ENCODE peak calls at places on chromosomes 1 and 21, in seven cellular contexts. G is HFF-Myc, C is osteocyte, J is HCT116, T is GM20000, M is lower leg skin, A is right atrium auricular region. V is an unnamed sample.

GRCh38 chr1:26579662-26580061 is 50.1 kb downstream of the RPS6KA1 start:
- DNase-seq in G (no peak), C (no peak), J (no peak), T (no peak), M (no peak), A (no peak), V (no peak)

GRCh38 chr1:2986549-2987305 is 34.5 kb upstream of the ACTRT2 start:
- DNase-seq in G (no peak), C (no peak), J (no peak), T (no peak), M (no peak), A (no peak), V (no peak)

GRCh38 chr1:97632075-97632474 is 288.8 kb downstream of the DPYD start:
- DNase-seq in G (peak), C (no peak), J (no peak), T (no peak), M (no peak), A (no peak), V (peak)

GRCh38 chr1:155218854-155219591 is 10.5 kb downstream of the MTX1 start:
- DNase-seq in G (no peak), C (no peak), J (peak), T (no peak), M (peak), A (no peak), V (no peak)

GRCh38 chr1:113124366-113124765 is 51.4 kb downstream of the LRIG2 start:
- DNase-seq in G (no peak), C (no peak), J (no peak), T (no peak), M (no peak), A (no peak), V (no peak)

GRCh38 chr1:78483903-78484302 is 6.9 kb upstream of the PTGFR start:
- DNase-seq in G (peak), C (no peak), J (no peak), T (no peak), M (no peak), A (no peak), V (no peak)

GRCh38 chr21:18549214-18549905 is 145.8 kb upstream of the TMPRSS15 start:
- DNase-seq in G (no peak), C (no peak), J (no peak), T (no peak), M (no peak), A (no peak), V (no peak)

GRCh38 chr1:37323486-37324377 is 150.6 kb upstream of the ZC3H12A start:
- DNase-seq in G (no peak), C (no peak), J (no peak), T (peak), M (no peak), A (no peak), V (no peak)

GRCh38 chr1:19411612-19412011 is 73.7 kb downstream of the CAPZB start:
- DNase-seq in G (no peak), C (no peak), J (no peak), T (peak), M (no peak), A (no peak), V (no peak)

GRCh38 chr1:160217466-160218165 is 12.4 kb downstream of the PEA15 start:
- DNase-seq in G (no peak), C (peak), J (no peak), T (no peak), M (no peak), A (no peak), V (no peak)

GRCh38 chr1:186915555-186915954 is 86.8 kb downstream of the PLA2G4A start:
- DNase-seq in G (no peak), C (no peak), J (no peak), T (no peak), M (no peak), A (no peak), V (no peak)

GRCh38 chr21:45932922-45933502 is 48.6 kb upstream of the COL6A1 start:
- DNase-seq in G (no peak), C (no peak), J (no peak), T (no peak), M (no peak), A (no peak), V (no peak)

GRCh38 chr21:33541105-33541711 is 709 bp downstream of the GART start:
- DNase-seq in G (no peak), C (no peak), J (no peak), T (peak), M (no peak), A (no peak), V (no peak)

GRCh38 chr1:219405531-219406331 is 207.2 kb downstream of the ZC3H11B start:
- DNase-seq in G (no peak), C (no peak), J (no peak), T (no peak), M (no peak), A (no peak), V (no peak)

GRCh38 chr1:38106726-38107125 is 60.1 kb upstream of the POU3F1 start:
- DNase-seq in G (no peak), C (no peak), J (no peak), T (no peak), M (no peak), A (no peak), V (no peak)

GRCh38 chr21:45852886-45853400 is 128.6 kb upstream of the COL6A1 start:
- DNase-seq in G (no peak), C (no peak), J (no peak), T (no peak), M (no peak), A (no peak), V (no peak)

GRCh38 chr21:38820471-38821239 is 14.9 kb downstream of the ETS2 start:
- DNase-seq in G (no peak), C (no peak), J (no peak), T (no peak), M (no peak), A (no peak), V (no peak)

GRCh38 chr1:47434051-47434842 is 3.6 kb upstream of the FOXD2 start:
- DNase-seq in G (no peak), C (no peak), J (no peak), T (peak), M (no peak), A (peak), V (peak)

GRCh38 chr1:209927466-209927865 is 10.6 kb upstream of the SYT14 start:
- DNase-seq in G (no peak), C (no peak), J (no peak), T (no peak), M (no peak), A (no peak), V (no peak)

GRCh38 chr1:105337427-105337826 is 1587.7 kb downstream of the AMY1C start:
- DNase-seq in G (no peak), C (no peak), J (no peak), T (no peak), M (no peak), A (no peak), V (no peak)

GRCh38 chr1:192099328-192099727 is 58.9 kb upstream of the RGS18 start:
- DNase-seq in G (no peak), C (no peak), J (no peak), T (no peak), M (no peak), A (no peak), V (no peak)

GRCh38 chr1:39727221-39727931 is 11.3 kb upstream of the PPIE start:
- DNase-seq in G (no peak), C (no peak), J (no peak), T (peak), M (no peak), A (no peak), V (no peak)

GRCh38 chr1:3237994-3238704 is 169.1 kb downstream of the PRDM16 start:
- DNase-seq in G (no peak), C (no peak), J (no peak), T (no peak), M (no peak), A (no peak), V (no peak)

GRCh38 chr1:168442931-168443330 is 100.9 kb downstream of the XCL2 start:
- DNase-seq in G (no peak), C (no peak), J (no peak), T (no peak), M (no peak), A (no peak), V (no peak)

GRCh38 chr1:154960446-154961136 is 991 bp downstream of the PYGO2 start:
- DNase-seq in G (no peak), C (no peak), J (no peak), T (peak), M (no peak), A (no peak), V (no peak)

GRCh38 chr1:51433269-51433971 is 85.6 kb downstream of the EPS15 start:
- DNase-seq in G (peak), C (no peak), J (no peak), T (no peak), M (peak), A (no peak), V (no peak)

GRCh38 chr1:169690489-169690888 is 20.9 kb downstream of the SELL start:
- DNase-seq in G (no peak), C (no peak), J (no peak), T (no peak), M (no peak), A (no peak), V (no peak)

GRCh38 chr1:206690516-206690915 is 5.8 kb downstream of the MAPKAPK2 start:
- DNase-seq in G (no peak), C (no peak), J (no peak), T (no peak), M (no peak), A (no peak), V (no peak)

GRCh38 chr1:53615101-53615500 is 123.9 kb downstream of the GLIS1 start:
- DNase-seq in G (no peak), C (peak), J (no peak), T (no peak), M (no peak), A (no peak), V (no peak)

GRCh38 chr21:15894596-15894995 is 164.8 kb downstream of the USP25 start:
- DNase-seq in G (no peak), C (no peak), J (no peak), T (no peak), M (no peak), A (no peak), V (no peak)

GRCh38 chr1:76352741-76353435 is 278.3 kb downstream of the ST6GALNAC3 start:
- DNase-seq in G (no peak), C (no peak), J (no peak), T (no peak), M (no peak), A (no peak), V (no peak)

GRCh38 chr1:25756210-25756609 is 43.8 kb upstream of the SELENON start:
- DNase-seq in G (no peak), C (no peak), J (no peak), T (no peak), M (no peak), A (no peak), V (no peak)

GRCh38 chr1:154726903-154727302 is 118.9 kb upstream of the ADAR start:
- DNase-seq in G (no peak), C (no peak), J (no peak), T (no peak), M (no peak), A (no peak), V (no peak)

GRCh38 chr1:9826616-9827015 is 2.9 kb upstream of the CLSTN1 start:
- DNase-seq in G (no peak), C (no peak), J (no peak), T (no peak), M (no peak), A (no peak), V (no peak)

DNA sequence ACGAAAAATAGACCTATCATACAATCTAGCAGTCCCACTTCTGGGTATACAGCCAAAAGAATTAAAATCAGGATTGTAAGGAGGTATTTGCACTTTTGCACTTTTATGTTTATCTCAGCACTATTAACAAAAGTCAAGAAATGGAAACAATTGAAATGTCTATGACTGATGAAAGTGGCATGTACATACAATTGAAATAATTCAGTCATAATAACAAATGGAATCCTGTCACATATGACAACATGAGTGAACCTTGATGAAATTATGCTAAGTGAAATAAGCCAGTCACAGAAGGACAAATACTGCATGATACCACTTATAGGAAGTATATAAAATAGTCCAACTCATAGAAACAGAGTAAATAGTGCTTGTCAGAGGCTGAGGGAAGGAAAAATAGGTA is 3.3 kb upstream of the SPTA1 start:
- DNase-seq in G (no peak), C (no peak), J (no peak), T (no peak), M (no peak), A (no peak), V (no peak)
- TF ChIP-seq CTCF in G (no peak), C (no peak), J (no peak), T (no peak), M (no peak), A (no peak), V (no peak)

DNA sequence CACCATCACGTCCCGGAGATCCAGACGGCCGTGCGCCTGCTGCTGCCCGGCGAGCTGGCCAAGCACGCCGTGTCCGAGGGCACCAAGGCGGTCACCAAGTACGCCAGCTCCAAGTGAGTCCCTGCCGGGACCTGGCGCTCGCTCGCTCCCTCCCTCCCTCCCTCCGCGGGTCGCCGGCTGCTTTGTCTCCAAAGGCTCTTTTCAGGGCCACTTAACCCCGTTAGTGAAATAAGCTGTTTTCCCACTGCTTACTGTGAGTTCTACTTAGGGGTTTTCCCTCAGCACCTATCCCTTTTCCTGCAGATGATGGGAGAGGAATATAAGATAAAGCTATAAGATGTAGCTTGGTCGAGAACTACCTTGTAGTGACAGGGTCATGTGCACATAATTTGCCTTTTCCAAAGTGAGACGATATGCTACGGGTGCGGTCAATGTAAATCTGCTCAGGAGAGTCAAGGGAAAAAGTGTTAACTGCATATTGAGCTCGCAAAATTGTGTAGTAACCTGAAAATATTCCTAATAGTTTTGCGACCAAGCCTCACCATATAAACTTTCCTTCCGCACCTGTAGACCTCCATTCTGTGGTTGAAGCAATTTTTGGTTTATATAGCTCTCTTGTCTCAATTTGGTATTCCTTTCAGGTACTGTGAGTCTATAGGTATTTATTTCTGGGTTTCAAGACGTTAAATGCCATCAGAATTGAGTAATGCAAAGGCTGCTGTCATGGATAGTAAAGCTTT is 55.9 kb upstream of the BOLA1 start:
- DNase-seq in G (no peak), C (no peak), J (no peak), T (no peak), M (peak), A (no peak), V (no peak)
- TF ChIP-seq CTCF in G (no peak), C (no peak), J (no peak), T (no peak), M (no peak), A (no peak), V (no peak)

GRCh38 chr1:164472841-164473240 is 86.1 kb upstream of the PBX1 start:
- DNase-seq in G (no peak), C (no peak), J (no peak), T (no peak), M (no peak), A (no peak), V (no peak)
- TF ChIP-seq CTCF in G (no peak), C (no peak), J (no peak), T (no peak), M (no peak), A (no peak), V (no peak)

GRCh38 chr1:234621657-234622335 is 11.8 kb upstream of the IRF2BP2 start:
- DNase-seq in G (no peak), C (peak), J (no peak), T (no peak), M (no peak), A (no peak), V (peak)
- TF ChIP-seq CTCF in G (no peak), C (no peak), J (no peak), T (no peak), M (no peak), A (no peak), V (no peak)

DNA sequence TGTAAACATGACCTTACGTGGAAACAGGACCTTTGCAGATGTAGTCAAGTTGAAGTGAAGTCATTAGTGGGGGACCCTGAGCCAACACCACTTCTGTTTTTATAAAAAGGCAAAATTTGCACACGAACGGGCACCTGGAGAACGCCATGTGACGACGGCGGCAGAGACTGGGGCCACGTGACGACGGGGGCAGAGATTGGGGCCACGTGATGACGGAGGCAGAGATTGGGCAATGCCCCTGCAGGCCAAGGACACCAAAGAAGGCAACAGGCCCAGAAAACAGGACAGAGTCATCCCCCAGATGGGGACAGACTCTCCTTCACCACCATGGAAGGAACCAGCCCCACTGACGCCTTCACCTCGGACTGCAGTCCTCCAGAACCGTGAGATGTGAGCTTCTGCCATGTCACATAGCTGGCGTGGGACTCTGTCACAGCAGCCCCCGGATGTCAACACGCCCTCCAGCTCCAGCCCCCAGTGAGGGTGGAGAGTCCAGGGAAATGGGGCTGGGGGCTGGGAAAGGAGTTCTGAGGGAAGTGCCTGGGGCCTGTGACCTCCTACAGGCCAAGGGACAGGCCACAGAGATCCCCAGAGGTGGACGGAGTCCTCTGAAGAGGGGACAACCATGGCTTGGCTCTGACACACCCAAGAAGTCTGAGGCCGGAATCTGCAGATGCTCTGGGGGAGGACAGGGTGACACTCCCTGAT is 4.0 kb downstream of the KRTAP12-4 start:
- DNase-seq in G (no peak), C (peak), J (no peak), T (no peak), M (peak), A (no peak), V (peak)
- TF ChIP-seq CTCF in G (no peak), C (no peak), J (no peak), T (no peak), M (no peak), A (no peak), V (no peak)

DNA sequence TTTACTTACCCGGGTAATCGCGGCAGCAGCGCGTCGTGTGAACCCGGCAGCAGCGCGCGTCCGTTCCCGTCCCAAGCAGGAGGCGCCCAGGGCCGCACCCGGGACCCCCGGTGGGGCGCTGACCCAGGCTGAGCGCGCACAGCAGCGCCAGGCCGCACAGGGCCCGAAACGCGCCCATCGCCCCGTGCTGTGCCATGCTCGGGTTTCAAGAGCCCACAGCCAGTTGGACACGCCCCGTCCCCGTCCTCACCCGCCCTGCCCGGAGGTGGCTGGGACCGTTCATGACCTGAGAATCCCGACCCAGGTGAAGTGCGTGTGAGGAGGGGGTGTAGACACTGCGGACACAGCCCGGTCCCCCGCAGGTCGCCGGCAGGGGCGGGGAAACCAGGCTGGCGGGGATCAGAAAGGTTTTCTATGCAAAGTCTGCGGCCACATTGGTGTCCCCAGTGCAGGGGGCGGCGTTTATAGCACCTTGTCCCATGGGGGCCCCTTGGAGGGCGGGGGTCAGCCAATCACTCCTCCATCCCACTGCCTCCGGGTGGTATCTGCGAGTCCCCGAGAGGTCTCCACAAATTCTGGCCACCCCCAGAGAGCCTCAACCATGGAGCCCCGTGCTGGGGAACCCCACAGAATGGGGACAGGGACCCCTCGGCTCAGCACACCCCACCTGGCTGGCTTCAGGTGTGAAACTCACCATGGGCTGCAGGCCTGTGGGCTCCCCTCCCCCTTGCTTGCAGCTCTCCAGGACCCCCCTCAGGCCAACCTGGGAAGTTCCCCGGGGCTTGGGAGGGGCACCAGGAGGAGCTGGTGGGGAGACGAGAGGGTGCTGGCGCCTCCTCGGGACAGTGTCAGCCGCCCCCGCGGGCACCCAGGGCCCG is at the start of gene TNFRSF18:
- DNase-seq in G (no peak), C (no peak), J (peak), T (peak), M (no peak), A (no peak), V (no peak)
- TF ChIP-seq CTCF in G (no peak), C (no peak), J (no peak), T (no peak), M (no peak), A (no peak), V (no peak)

GRCh38 chr1:147273409-147274307 is 31.2 kb downstream of the CHD1L start:
- DNase-seq in G (peak), C (no peak), J (peak), T (peak), M (peak), A (no peak), V (no peak)
- TF ChIP-seq CTCF in G (peak), C (peak), J (peak), T (peak), M (no peak), A (no peak), V (peak)

GRCh38 chr1:84960371-84960770 is 36.5 kb downstream of the MCOLN2 start:
- DNase-seq in G (no peak), C (no peak), J (no peak), T (no peak), M (no peak), A (no peak), V (no peak)
- TF ChIP-seq CTCF in G (no peak), C (no peak), J (no peak), T (no peak), M (no peak), A (no peak), V (no peak)

V was measured in mesothelial cell of epicardium.